ENCODE peak calls at places on chromosome 6, in six cellular contexts. R is NCI-H1105 treated with DMSO at 0.1 percent for 48 hours; V is Calu3; E is stimulated activated CD8-positive, alpha-beta memory T cell treated with anti-CD3 and anti-CD28 coated beads, Interleukin-4, amount 100 ng/mL, for 24 hours; F is CD8-positive, alpha-beta memory T cell; T is left cardiac atrium. W is an unnamed sample.

GRCh38 chr6:12165297-12165696 is 124.9 kb upstream of the EDN1 start:
- DNase-seq in V (no peak), T (no peak), E (no peak), F (no peak), R (no peak), W (no peak)

GRCh38 chr6:63649269-63649668 is 13.7 kb downstream of the PHF3 start:
- DNase-seq in E (no peak), F (no peak), R (no peak), T (no peak), V (no peak), W (no peak)

GRCh38 chr6:159169193-159169555 is at the start of gene FNDC1:
- DNase-seq in R (peak; percentile 61), F (peak; percentile 26), T (peak; percentile 44), V (peak; percentile 76), E (peak; percentile 44), W (peak; percentile 81)

GRCh38 chr6:158033751-158034702 is 52.4 kb downstream of the SYNJ2 start:
- DNase-seq in V (peak; percentile 76), F (no peak), R (no peak), E (no peak), T (no peak), W (no peak)

GRCh38 chr6:12336121-12336971 is 46.2 kb downstream of the EDN1 start:
- DNase-seq in T (no peak), F (no peak), V (no peak), E (no peak), R (no peak), W (no peak)

GRCh38 chr6:84224251-84224650 is 3.2 kb downstream of the CEP162 start:
- DNase-seq in R (no peak), F (no peak), E (no peak), T (no peak), V (no peak), W (no peak)

GRCh38 chr6:113178349-113178748 is 678.8 kb upstream of the MARCKS start:
- DNase-seq in T (no peak), F (no peak), V (no peak), E (no peak), R (no peak), W (no peak)

GRCh38 chr6:133577851-133578250 is 311.1 kb upstream of the TCF21 start:
- DNase-seq in V (no peak), F (no peak), E (no peak), R (no peak), T (no peak), W (no peak)

GRCh38 chr6:141164042-141164748 is 968.5 kb upstream of the GJE1 start:
- DNase-seq in R (no peak), E (no peak), F (no peak), T (peak; percentile 30), V (peak; percentile 2), W (no peak)